ENCODE peak calls at places on chromosomes 3 and 15, in six cellular contexts. One of them, this sample, is unnamed.
A peak's percentile ranks its signal among the peaks of the same experiment; 100 is the strongest.

GRCh38 chr15:77504310-77504709 is 83.6 kb downstream of the HMG20A start:
- DNase-seq in NCI-H1105 treated with DMSO at 0.1 percent for 48 hours: peak; percentile 88
- DNase-seq in H54: no peak
- DNase-seq in GM23338: no peak
- DNase-seq in substantia nigra: peak; percentile 50
- DNase-seq in germinal center: no peak
- DNase-seq in this sample: no peak

GRCh38 chr3:31766654-31767053 is 214.4 kb downstream of the OSBPL10 start:
- DNase-seq in H54: no peak
- DNase-seq in substantia nigra: no peak
- DNase-seq in germinal center: no peak
- DNase-seq in GM23338: no peak
- DNase-seq in NCI-H1105 treated with DMSO at 0.1 percent for 48 hours: no peak
- DNase-seq in this sample: no peak

GRCh38 chr3:24428470-24428869 is 66.2 kb downstream of the THRB start:
- DNase-seq in NCI-H1105 treated with DMSO at 0.1 percent for 48 hours: no peak
- DNase-seq in germinal center: no peak
- DNase-seq in H54: no peak
- DNase-seq in GM23338: no peak
- DNase-seq in substantia nigra: no peak
- DNase-seq in this sample: no peak

GRCh38 chr3:28349397-28350000 is 875 bp upstream of the AZI2 start:
- DNase-seq in germinal center: no peak
- DNase-seq in substantia nigra: no peak
- DNase-seq in GM23338: no peak
- DNase-seq in H54: peak; percentile 9
- DNase-seq in NCI-H1105 treated with DMSO at 0.1 percent for 48 hours: peak; percentile 79
- DNase-seq in this sample: no peak

GRCh38 chr15:44736261-44736765 is at the start of gene TRIM69:
- DNase-seq in GM23338: no peak
- DNase-seq in germinal center: no peak
- DNase-seq in NCI-H1105 treated with DMSO at 0.1 percent for 48 hours: no peak
- DNase-seq in H54: no peak
- DNase-seq in substantia nigra: no peak
- DNase-seq in this sample: no peak

GRCh38 chr15:47517737-47518136 is 199.6 kb upstream of the SEMA6D start:
- DNase-seq in germinal center: no peak
- DNase-seq in GM23338: no peak
- DNase-seq in NCI-H1105 treated with DMSO at 0.1 percent for 48 hours: no peak
- DNase-seq in H54: no peak
- DNase-seq in substantia nigra: no peak
- DNase-seq in this sample: peak; percentile 6

GRCh38 chr3:187852842-187853727 is 107.8 kb upstream of the BCL6 start:
- DNase-seq in NCI-H1105 treated with DMSO at 0.1 percent for 48 hours: no peak
- DNase-seq in GM23338: no peak
- DNase-seq in H54: no peak
- DNase-seq in germinal center: no peak
- DNase-seq in substantia nigra: no peak
- DNase-seq in this sample: no peak

GRCh38 chr3:159069076-159069475 is 267.2 kb downstream of the MFSD1 start:
- DNase-seq in germinal center: no peak
- DNase-seq in GM23338: peak; percentile 23
- DNase-seq in H54: no peak
- DNase-seq in NCI-H1105 treated with DMSO at 0.1 percent for 48 hours: peak; percentile 14
- DNase-seq in substantia nigra: no peak
- DNase-seq in this sample: no peak

GRCh38 chr15:41483115-41483514 is 10.6 kb upstream of the ITPKA start:
- DNase-seq in GM23338: no peak
- DNase-seq in germinal center: no peak
- DNase-seq in H54: no peak
- DNase-seq in NCI-H1105 treated with DMSO at 0.1 percent for 48 hours: no peak
- DNase-seq in substantia nigra: no peak
- DNase-seq in this sample: no peak

GRCh38 chr3:140363801-140364200 is 314.1 kb upstream of the TRIM42 start:
- DNase-seq in germinal center: no peak
- DNase-seq in H54: no peak
- DNase-seq in GM23338: no peak
- DNase-seq in NCI-H1105 treated with DMSO at 0.1 percent for 48 hours: peak; percentile 68
- DNase-seq in substantia nigra: no peak
- DNase-seq in this sample: no peak

GRCh38 chr15:74275957-74276356 is 39.8 kb downstream of the CCDC33 start:
- DNase-seq in substantia nigra: no peak
- DNase-seq in H54: no peak
- DNase-seq in NCI-H1105 treated with DMSO at 0.1 percent for 48 hours: no peak
- DNase-seq in germinal center: no peak
- DNase-seq in GM23338: peak; percentile 59
- DNase-seq in this sample: peak; percentile 11

GRCh38 chr15:40217166-40217785 is 21.6 kb upstream of the PAK6 start:
- DNase-seq in germinal center: peak; percentile 65
- DNase-seq in NCI-H1105 treated with DMSO at 0.1 percent for 48 hours: peak; percentile 46
- DNase-seq in substantia nigra: no peak
- DNase-seq in H54: no peak
- DNase-seq in GM23338: peak; percentile 83
- DNase-seq in this sample: no peak

GRCh38 chr15:56964182-56964581 is 45.7 kb downstream of the TCF12 start:
- DNase-seq in substantia nigra: no peak
- DNase-seq in germinal center: no peak
- DNase-seq in H54: no peak
- DNase-seq in NCI-H1105 treated with DMSO at 0.1 percent for 48 hours: no peak
- DNase-seq in GM23338: no peak
- DNase-seq in this sample: no peak

GRCh38 chr15:92365079-92365478 is 28.6 kb upstream of the ST8SIA2 start:
- DNase-seq in H54: no peak
- DNase-seq in NCI-H1105 treated with DMSO at 0.1 percent for 48 hours: no peak
- DNase-seq in substantia nigra: no peak
- DNase-seq in germinal center: no peak
- DNase-seq in GM23338: no peak
- DNase-seq in this sample: peak; percentile 78

GRCh38 chr3:23743141-23743784 is 62.5 kb upstream of the UBE2E1 start:
- DNase-seq in germinal center: no peak
- DNase-seq in GM23338: peak; percentile 80
- DNase-seq in substantia nigra: no peak
- DNase-seq in H54: no peak
- DNase-seq in NCI-H1105 treated with DMSO at 0.1 percent for 48 hours: peak; percentile 49
- DNase-seq in this sample: no peak

GRCh38 chr15:66633346-66633745 is 67.5 kb upstream of the LCTL start:
- DNase-seq in substantia nigra: no peak
- DNase-seq in NCI-H1105 treated with DMSO at 0.1 percent for 48 hours: no peak
- DNase-seq in H54: no peak
- DNase-seq in GM23338: no peak
- DNase-seq in germinal center: no peak
- DNase-seq in this sample: no peak

GRCh38 chr15:95559875-95560394 is 770.6 kb upstream of the NR2F2 start:
- DNase-seq in germinal center: no peak
- DNase-seq in NCI-H1105 treated with DMSO at 0.1 percent for 48 hours: no peak
- DNase-seq in H54: peak; percentile 5
- DNase-seq in GM23338: no peak
- DNase-seq in substantia nigra: no peak
- DNase-seq in this sample: peak; percentile 72

GRCh38 chr15:89500397-89501270 is 4.3 kb upstream of the RHCG start:
- DNase-seq in NCI-H1105 treated with DMSO at 0.1 percent for 48 hours: no peak
- DNase-seq in H54: no peak
- DNase-seq in GM23338: peak; percentile 45
- DNase-seq in substantia nigra: no peak
- DNase-seq in germinal center: no peak
- DNase-seq in this sample: no peak

GRCh38 chr15:68091743-68092142 is 37.6 kb downstream of the PIAS1 start:
- DNase-seq in GM23338: no peak
- DNase-seq in H54: no peak
- DNase-seq in NCI-H1105 treated with DMSO at 0.1 percent for 48 hours: no peak
- DNase-seq in germinal center: no peak
- DNase-seq in substantia nigra: no peak
- DNase-seq in this sample: no peak

GRCh38 chr3:60917136-60917535 is 334.1 kb downstream of the FHIT start:
- DNase-seq in GM23338: no peak
- DNase-seq in NCI-H1105 treated with DMSO at 0.1 percent for 48 hours: peak; percentile 58
- DNase-seq in H54: no peak
- DNase-seq in substantia nigra: no peak
- DNase-seq in germinal center: no peak
- DNase-seq in this sample: no peak

GRCh38 chr3:128503164-128503651 is 10.2 kb upstream of the GATA2 start:
- DNase-seq in GM23338: peak; percentile 68
- DNase-seq in substantia nigra: no peak
- DNase-seq in germinal center: no peak
- DNase-seq in NCI-H1105 treated with DMSO at 0.1 percent for 48 hours: no peak
- DNase-seq in H54: no peak
- DNase-seq in this sample: no peak

GRCh38 chr15:94460624-94461023 is 229.3 kb downstream of the MCTP2 start:
- DNase-seq in NCI-H1105 treated with DMSO at 0.1 percent for 48 hours: no peak
- DNase-seq in germinal center: no peak
- DNase-seq in GM23338: peak; percentile 4
- DNase-seq in H54: no peak
- DNase-seq in substantia nigra: no peak
- DNase-seq in this sample: no peak

GRCh38 chr15:78968114-78968513 is 23.3 kb upstream of the CTSH start:
- DNase-seq in NCI-H1105 treated with DMSO at 0.1 percent for 48 hours: no peak
- DNase-seq in H54: no peak
- DNase-seq in substantia nigra: no peak
- DNase-seq in germinal center: no peak
- DNase-seq in GM23338: no peak
- DNase-seq in this sample: no peak

GRCh38 chr3:41716391-41716910 is 245.5 kb downstream of the ULK4 start:
- DNase-seq in germinal center: no peak
- DNase-seq in GM23338: no peak
- DNase-seq in NCI-H1105 treated with DMSO at 0.1 percent for 48 hours: no peak
- DNase-seq in substantia nigra: no peak
- DNase-seq in H54: no peak
- DNase-seq in this sample: no peak

GRCh38 chr3:114758828-114759709 is 388.0 kb downstream of the ZBTB20 start:
- DNase-seq in NCI-H1105 treated with DMSO at 0.1 percent for 48 hours: no peak
- DNase-seq in H54: no peak
- DNase-seq in GM23338: no peak
- DNase-seq in germinal center: no peak
- DNase-seq in substantia nigra: no peak
- DNase-seq in this sample: peak; percentile 33

GRCh38 chr15:29825205-29825604 is 2.9 kb upstream of the TJP1 start:
- DNase-seq in H54: no peak
- DNase-seq in NCI-H1105 treated with DMSO at 0.1 percent for 48 hours: no peak
- DNase-seq in substantia nigra: no peak
- DNase-seq in germinal center: no peak
- DNase-seq in GM23338: no peak
- DNase-seq in this sample: no peak

GRCh38 chr3:144175644-144176425 is 204.2 kb downstream of the DIPK2A start:
- DNase-seq in GM23338: no peak
- DNase-seq in substantia nigra: no peak
- DNase-seq in germinal center: no peak
- DNase-seq in H54: no peak
- DNase-seq in NCI-H1105 treated with DMSO at 0.1 percent for 48 hours: no peak
- DNase-seq in this sample: no peak

GRCh38 chr3:48446425-48447193 is at the start of gene ATRIP:
- DNase-seq in substantia nigra: peak; percentile 87
- DNase-seq in NCI-H1105 treated with DMSO at 0.1 percent for 48 hours: peak; percentile 56
- DNase-seq in GM23338: peak; percentile 97
- DNase-seq in H54: peak; percentile 84
- DNase-seq in germinal center: peak; percentile 93
- DNase-seq in this sample: peak; percentile 86

GRCh38 chr3:83523470-83524073 is 1435.2 kb upstream of the CADM2 start:
- DNase-seq in NCI-H1105 treated with DMSO at 0.1 percent for 48 hours: peak; percentile 15
- DNase-seq in substantia nigra: no peak
- DNase-seq in GM23338: peak; percentile 88
- DNase-seq in H54: peak; percentile 7
- DNase-seq in germinal center: no peak
- DNase-seq in this sample: peak; percentile 2